ENCODE peak calls at places on chromosomes 16 and 17, in eight cellular contexts. N, M, Q, T, Z, V, P and X are unnamed samples.
A peak's percentile ranks its signal among the peaks of the same experiment; 100 is the strongest.

GRCh38 chr17:14206891-14207290 is 29.8 kb downstream of the CDRT15 start:
- DNase-seq in N (no peak), M (no peak), Q (no peak), T (no peak), Z (no peak), V (no peak), P (no peak), X (no peak)

GRCh38 chr16:84774810-84775209 is 45.0 kb upstream of the CRISPLD2 start:
- DNase-seq in N (peak; percentile 65), M (no peak), Q (no peak), T (no peak), Z (no peak), V (peak; percentile 96), P (no peak), X (no peak)

GRCh38 chr17:10216213-10216982 is 18.0 kb upstream of the GAS7 start:
- DNase-seq in N (no peak), M (no peak), Q (no peak), T (no peak), Z (no peak), V (no peak), P (no peak), X (no peak)

GRCh38 chr16:66687906-66688625 is 8.5 kb downstream of the CMTM4 start:
- DNase-seq in N (no peak), M (no peak), Q (no peak), T (no peak), Z (no peak), V (no peak), P (no peak), X (no peak)

GRCh38 chr17:57406131-57406980 is 150.0 kb downstream of the MSI2 start:
- DNase-seq in N (no peak), M (no peak), Q (no peak), T (no peak), Z (no peak), V (peak; percentile 77), P (no peak), X (no peak)

GRCh38 chr17:57557793-57558681 is 187.1 kb downstream of the CCDC182 start:
- DNase-seq in N (no peak), M (no peak), Q (no peak), T (peak; percentile 28), Z (no peak), V (peak; percentile 90), P (no peak), X (no peak)

GRCh38 chr17:55577687-55578086 is 66.4 kb upstream of the SMIM36 start:
- DNase-seq in N (no peak), M (peak; percentile 20), Q (no peak), T (no peak), Z (no peak), V (peak; percentile 50), P (no peak), X (no peak)

GRCh38 chr16:87694441-87695125 is 71.2 kb downstream of the KLHDC4 start:
- DNase-seq in N (no peak), M (no peak), Q (no peak), T (no peak), Z (no peak), V (no peak), P (no peak), X (no peak)

GRCh38 chr17:3865166-3865565 is 19.1 kb upstream of the NCBP3 start:
- DNase-seq in N (no peak), M (no peak), Q (no peak), T (no peak), Z (no peak), V (peak; percentile 54), P (no peak), X (peak; percentile 35)

GRCh38 chr16:51024703-51025102 is 126.4 kb downstream of the SALL1 start:
- DNase-seq in N (no peak), M (no peak), Q (no peak), T (no peak), Z (peak; percentile 52), V (no peak), P (no peak), X (no peak)

GRCh38 chr17:63232565-63233310 is 213.4 kb downstream of the CYB561 start:
- DNase-seq in N (no peak), M (no peak), Q (no peak), T (peak; percentile 4), Z (no peak), V (no peak), P (no peak), X (no peak)

GRCh38 chr17:81248649-81249048 is 9.5 kb downstream of the NDUFAF8 start:
- DNase-seq in N (no peak), M (no peak), Q (no peak), T (no peak), Z (no peak), V (no peak), P (no peak), X (no peak)

GRCh38 chr16:57652695-57653471 is 15.2 kb upstream of the ADGRG3 start:
- DNase-seq in N (no peak), M (no peak), Q (no peak), T (no peak), Z (no peak), V (no peak), P (no peak), X (no peak)

GRCh38 chr17:48051706-48052486 is 3.7 kb downstream of the NFE2L1 start:
- DNase-seq in N (peak; percentile 89), M (no peak), Q (no peak), T (peak; percentile 52), Z (no peak), V (peak; percentile 94), P (peak; percentile 77), X (no peak)